ENCODE peak calls at places on chromosomes 4 and X, in four cellular contexts. One of them, this sample, is unnamed.

GRCh38 chr4:52861879-52862604 is at the start of gene RASL11B:
- DNase-seq in GM12878: peak
- DNase-seq in HepG2: peak
- DNase-seq in NT2/D1: peak
- DNase-seq in this sample: no peak

GRCh38 chrX:20529711-20530110 is 263.0 kb upstream of the RPS6KA3 start:
- DNase-seq in GM12878: no peak
- DNase-seq in HepG2: no peak
- DNase-seq in NT2/D1: no peak
- DNase-seq in this sample: no peak

GRCh38 chrX:72100824-72101351 is 30.8 kb downstream of the RTL5 start:
- DNase-seq in GM12878: peak
- DNase-seq in HepG2: no peak
- DNase-seq in NT2/D1: no peak
- DNase-seq in this sample: no peak

GRCh38 chr4:108247511-108248088 is 78.9 kb upstream of the LEF1 start:
- DNase-seq in GM12878: no peak
- DNase-seq in HepG2: no peak
- DNase-seq in NT2/D1: peak
- DNase-seq in this sample: peak

GRCh38 chr4:37685726-37686372 is 327 bp downstream of the RELL1 start:
- DNase-seq in GM12878: no peak
- DNase-seq in HepG2: no peak
- DNase-seq in NT2/D1: no peak
- DNase-seq in this sample: no peak

GRCh38 chrX:85569691-85570090 is 190.2 kb upstream of the POF1B start:
- DNase-seq in GM12878: no peak
- DNase-seq in HepG2: no peak
- DNase-seq in NT2/D1: no peak
- DNase-seq in this sample: no peak

GRCh38 chr4:7861440-7861881 is 78.2 kb downstream of the AFAP1 start:
- DNase-seq in GM12878: no peak
- DNase-seq in HepG2: no peak
- DNase-seq in NT2/D1: peak
- DNase-seq in this sample: peak

GRCh38 chr4:37976991-37977470 is 16.8 kb downstream of the PTTG2 start:
- DNase-seq in GM12878: no peak
- DNase-seq in HepG2: peak
- DNase-seq in NT2/D1: peak
- DNase-seq in this sample: peak

GRCh38 chr4:92047209-92047877 is 256.4 kb upstream of the GRID2 start:
- DNase-seq in GM12878: no peak
- DNase-seq in HepG2: no peak
- DNase-seq in NT2/D1: no peak
- DNase-seq in this sample: no peak

GRCh38 chrX:80229626-80230025 is 190.6 kb upstream of the TENT5D start:
- DNase-seq in GM12878: no peak
- DNase-seq in HepG2: no peak
- DNase-seq in NT2/D1: no peak
- DNase-seq in this sample: no peak

GRCh38 chrX:5780821-5781220 is 447.8 kb downstream of the NLGN4X start:
- DNase-seq in GM12878: no peak
- DNase-seq in HepG2: no peak
- DNase-seq in NT2/D1: no peak
- DNase-seq in this sample: no peak

GRCh38 chrX:47101206-47101605 is 23.0 kb downstream of the RGN start:
- DNase-seq in GM12878: no peak
- DNase-seq in HepG2: no peak
- DNase-seq in NT2/D1: no peak
- DNase-seq in this sample: no peak

GRCh38 chr4:20256381-20256881 is 4.7 kb downstream of the SLIT2 start:
- DNase-seq in GM12878: no peak
- DNase-seq in HepG2: no peak
- DNase-seq in NT2/D1: no peak
- DNase-seq in this sample: no peak

GRCh38 chrX:46554942-46555341 is 9.7 kb upstream of the ZNF674 start:
- DNase-seq in GM12878: no peak
- DNase-seq in HepG2: peak
- DNase-seq in NT2/D1: no peak
- DNase-seq in this sample: no peak

GRCh38 chr4:21034728-21035127 is 334.5 kb downstream of the PACRGL start:
- DNase-seq in GM12878: no peak
- DNase-seq in HepG2: no peak
- DNase-seq in NT2/D1: no peak
- DNase-seq in this sample: no peak

GRCh38 chr4:7210818-7211217 is 18.5 kb downstream of the SORCS2 start:
- DNase-seq in GM12878: no peak
- DNase-seq in HepG2: no peak
- DNase-seq in NT2/D1: no peak
- DNase-seq in this sample: no peak

GRCh38 chrX:101117701-101118100 is 19.7 kb downstream of the CENPI start:
- DNase-seq in GM12878: no peak
- DNase-seq in HepG2: no peak
- DNase-seq in NT2/D1: no peak
- DNase-seq in this sample: no peak

GRCh38 chr4:109266891-109267290 is 35.6 kb downstream of the COL25A1 start:
- DNase-seq in GM12878: no peak
- DNase-seq in HepG2: no peak
- DNase-seq in NT2/D1: no peak
- DNase-seq in this sample: no peak

GRCh38 chrX:127726227-127726626 is 326.0 kb downstream of the ACTRT1 start:
- DNase-seq in GM12878: no peak
- DNase-seq in HepG2: no peak
- DNase-seq in NT2/D1: no peak
- DNase-seq in this sample: no peak

GRCh38 chr4:170242471-170242870 is 152.7 kb upstream of the AADAT start:
- DNase-seq in GM12878: no peak
- DNase-seq in HepG2: no peak
- DNase-seq in NT2/D1: no peak
- DNase-seq in this sample: no peak

GRCh38 chrX:50211510-50211909 is 6.9 kb downstream of the CCNB3 start:
- DNase-seq in GM12878: no peak
- DNase-seq in HepG2: no peak
- DNase-seq in NT2/D1: no peak
- DNase-seq in this sample: no peak

GRCh38 chrX:9312922-9313867 is 151.7 kb upstream of the TBL1X start:
- DNase-seq in GM12878: no peak
- DNase-seq in HepG2: peak
- DNase-seq in NT2/D1: no peak
- DNase-seq in this sample: no peak

GRCh38 chrX:2928127-2928582 is 984 bp downstream of the ARSD start:
- DNase-seq in GM12878: no peak
- DNase-seq in HepG2: peak
- DNase-seq in NT2/D1: peak
- DNase-seq in this sample: peak

GRCh38 chrX:119729408-119730201 is 28.8 kb upstream of the SOWAHD start:
- DNase-seq in GM12878: peak
- DNase-seq in HepG2: peak
- DNase-seq in NT2/D1: peak
- DNase-seq in this sample: peak

GRCh38 chr4:6999172-7000086 is 43.7 kb upstream of the TADA2B start:
- DNase-seq in GM12878: no peak
- DNase-seq in HepG2: no peak
- DNase-seq in NT2/D1: no peak
- DNase-seq in this sample: no peak

GRCh38 chrX:100685284-100685996 is 41.4 kb downstream of the SRPX2 start:
- DNase-seq in GM12878: peak
- DNase-seq in HepG2: peak
- DNase-seq in NT2/D1: peak
- DNase-seq in this sample: peak

GRCh38 chr4:130478406-130478805 is 1382.5 kb downstream of the C4orf33 start:
- DNase-seq in GM12878: no peak
- DNase-seq in HepG2: no peak
- DNase-seq in NT2/D1: no peak
- DNase-seq in this sample: no peak

GRCh38 chrX:135477576-135477975 is 42.9 kb upstream of the INTS6L start:
- DNase-seq in GM12878: no peak
- DNase-seq in HepG2: peak
- DNase-seq in NT2/D1: peak
- DNase-seq in this sample: peak

GRCh38 chr4:165844151-165844550 is 28.9 kb upstream of the TLL1 start:
- DNase-seq in GM12878: no peak
- DNase-seq in HepG2: no peak
- DNase-seq in NT2/D1: no peak
- DNase-seq in this sample: no peak

GRCh38 chr4:87030606-87031441 is 96.0 kb downstream of the AFF1 start:
- DNase-seq in GM12878: no peak
- DNase-seq in HepG2: no peak
- DNase-seq in NT2/D1: no peak
- DNase-seq in this sample: no peak

DNA sequence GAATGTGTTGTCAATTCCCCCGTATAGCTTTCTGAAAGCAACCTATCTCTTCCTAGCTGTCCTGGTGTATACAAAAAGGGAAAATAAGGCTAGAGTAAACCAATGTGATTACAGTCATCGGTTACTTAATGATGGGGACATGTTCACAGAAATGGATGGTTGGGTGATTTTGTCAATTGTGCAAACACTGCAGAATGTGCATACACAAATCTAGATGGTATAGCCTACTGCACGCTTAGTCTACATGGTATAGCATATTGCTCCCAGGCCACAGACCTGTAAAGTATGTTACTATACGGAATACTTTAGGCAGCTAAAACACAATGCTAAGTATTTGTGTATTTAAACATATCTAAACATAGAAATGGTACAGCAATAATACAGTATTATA is 5.1 kb downstream of the DTHD1 start:
- DNase-seq in GM12878: no peak
- DNase-seq in HepG2: no peak
- DNase-seq in NT2/D1: no peak
- DNase-seq in this sample: no peak
- H3K4me3 ChIP-seq in GM12878: no peak
- H3K4me3 ChIP-seq in HepG2: no peak
- H3K4me3 ChIP-seq in NT2/D1: no peak
- H3K4me3 ChIP-seq in this sample: no peak

GRCh38 chr4:156347412-156348075 is 393.9 kb upstream of the CTSO start:
- DNase-seq in GM12878: no peak
- DNase-seq in HepG2: no peak
- DNase-seq in NT2/D1: peak
- DNase-seq in this sample: no peak
- TF ChIP-seq SUZ12 in GM12878: no peak
- TF ChIP-seq SUZ12 in HepG2: no peak
- TF ChIP-seq SUZ12 in NT2/D1: no peak
- TF ChIP-seq SUZ12 in this sample: no peak

GRCh38 chr4:5799406-5799805 is 88.4 kb downstream of the EVC start:
- DNase-seq in GM12878: no peak
- DNase-seq in HepG2: no peak
- DNase-seq in NT2/D1: no peak
- DNase-seq in this sample: no peak
- H3K4me3 ChIP-seq in GM12878: no peak
- H3K4me3 ChIP-seq in HepG2: no peak
- H3K4me3 ChIP-seq in NT2/D1: no peak
- H3K4me3 ChIP-seq in this sample: no peak

GRCh38 chr4:154073107-154073817 is 284.4 kb upstream of the SFRP2 start:
- DNase-seq in GM12878: no peak
- DNase-seq in HepG2: no peak
- DNase-seq in NT2/D1: no peak
- DNase-seq in this sample: no peak
- TF ChIP-seq SUZ12 in GM12878: no peak
- TF ChIP-seq SUZ12 in HepG2: no peak
- TF ChIP-seq SUZ12 in NT2/D1: no peak
- TF ChIP-seq SUZ12 in this sample: no peak

DNA sequence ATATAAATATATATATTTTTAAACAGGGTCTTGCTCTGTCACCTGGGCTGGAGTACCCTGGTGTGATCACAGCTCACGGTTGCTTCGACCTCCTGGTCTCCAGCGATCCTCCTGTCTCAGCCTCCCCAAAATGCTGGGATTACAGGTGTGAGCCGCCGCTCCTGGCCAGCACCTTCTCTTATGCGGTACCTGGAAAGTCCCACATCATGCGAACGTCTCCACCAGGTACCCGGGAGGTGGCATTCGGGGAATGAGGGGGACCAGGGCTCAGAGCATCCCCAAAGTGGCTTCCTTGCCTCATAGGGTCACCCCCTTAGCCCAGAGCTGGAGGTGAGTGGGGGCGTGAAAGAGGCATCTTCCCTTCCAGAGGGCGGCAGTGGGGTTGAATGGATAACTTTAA is 84.0 kb upstream of the PPP2R3B start:
- DNase-seq in GM12878: no peak
- DNase-seq in HepG2: no peak
- DNase-seq in NT2/D1: no peak
- DNase-seq in this sample: no peak
- H3K4me3 ChIP-seq in GM12878: no peak
- H3K4me3 ChIP-seq in HepG2: no peak
- H3K4me3 ChIP-seq in NT2/D1: no peak
- H3K4me3 ChIP-seq in this sample: no peak

GRCh38 chr4:94577136-94577535 is 125.4 kb downstream of the PDLIM5 start:
- DNase-seq in GM12878: no peak
- DNase-seq in HepG2: no peak
- DNase-seq in NT2/D1: peak
- DNase-seq in this sample: no peak
- TF ChIP-seq SUZ12 in GM12878: no peak
- TF ChIP-seq SUZ12 in HepG2: no peak
- TF ChIP-seq SUZ12 in NT2/D1: no peak
- TF ChIP-seq SUZ12 in this sample: no peak

DNA sequence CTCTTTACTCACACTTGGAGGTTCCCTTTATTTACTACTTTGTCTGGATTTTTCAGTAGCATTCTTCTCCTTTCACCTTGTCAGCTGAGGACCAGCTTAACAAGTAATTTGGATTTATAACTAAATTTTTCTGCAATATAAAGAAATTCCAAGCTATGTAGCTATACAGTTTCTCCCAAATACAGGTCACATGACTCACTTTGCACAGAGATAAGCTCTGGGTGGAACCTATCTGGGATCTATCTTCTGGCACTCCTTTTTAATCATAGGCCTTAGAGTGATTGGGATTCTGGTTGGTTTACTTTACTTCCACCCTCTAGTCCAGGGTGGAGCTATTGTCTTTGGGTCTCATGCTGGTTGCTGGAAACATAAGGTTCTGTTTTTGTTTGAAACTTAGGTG is 34.9 kb upstream of the STK26 start:
- DNase-seq in GM12878: no peak
- DNase-seq in HepG2: no peak
- DNase-seq in NT2/D1: no peak
- DNase-seq in this sample: no peak
- H3K4me3 ChIP-seq in GM12878: no peak
- H3K4me3 ChIP-seq in HepG2: no peak
- H3K4me3 ChIP-seq in NT2/D1: no peak
- H3K4me3 ChIP-seq in this sample: no peak

GRCh38 chr4:47662975-47663374 is 174.9 kb downstream of the CORIN start:
- DNase-seq in GM12878: no peak
- DNase-seq in HepG2: peak
- DNase-seq in NT2/D1: no peak
- DNase-seq in this sample: no peak
- TF ChIP-seq SUZ12 in GM12878: no peak
- TF ChIP-seq SUZ12 in HepG2: no peak
- TF ChIP-seq SUZ12 in NT2/D1: no peak
- TF ChIP-seq SUZ12 in this sample: no peak

This sample was measured in H1.